ENCODE peak calls at places on chromosome 5, in five cellular contexts. One of them, this sample, is unnamed.

GRCh38 chr5:145497041-145497440 is 338.1 kb downstream of the PRELID2 start:
- DNase-seq in SK-N-SH: no peak
- DNase-seq in CD8-positive, alpha-beta T cell: no peak
- DNase-seq in psoas muscle: no peak
- DNase-seq in H1: no peak
- DNase-seq in this sample: no peak

GRCh38 chr5:132063090-132063911 is 2.8 kb downstream of the IL3 start:
- DNase-seq in SK-N-SH: peak
- DNase-seq in CD8-positive, alpha-beta T cell: peak
- DNase-seq in psoas muscle: peak
- DNase-seq in H1: peak
- DNase-seq in this sample: no peak

GRCh38 chr5:74903165-74903787 is 37.1 kb upstream of the FAM169A start:
- DNase-seq in SK-N-SH: peak
- DNase-seq in CD8-positive, alpha-beta T cell: no peak
- DNase-seq in psoas muscle: no peak
- DNase-seq in H1: peak
- DNase-seq in this sample: no peak

GRCh38 chr5:17190242-17190778 is 27.1 kb upstream of the BASP1 start:
- DNase-seq in SK-N-SH: peak
- DNase-seq in CD8-positive, alpha-beta T cell: no peak
- DNase-seq in psoas muscle: no peak
- DNase-seq in H1: no peak
- DNase-seq in this sample: no peak

GRCh38 chr5:135230326-135230925 is 168.6 kb downstream of the MACROH2A1 start:
- DNase-seq in SK-N-SH: no peak
- DNase-seq in CD8-positive, alpha-beta T cell: no peak
- DNase-seq in psoas muscle: peak
- DNase-seq in H1: no peak
- DNase-seq in this sample: no peak

GRCh38 chr5:171946382-171946781 is 60.1 kb downstream of the FBXW11 start:
- DNase-seq in SK-N-SH: no peak
- DNase-seq in CD8-positive, alpha-beta T cell: no peak
- DNase-seq in psoas muscle: no peak
- DNase-seq in H1: no peak
- DNase-seq in this sample: no peak

GRCh38 chr5:161946911-161947310 is 99.0 kb downstream of the GABRA1 start:
- DNase-seq in SK-N-SH: no peak
- DNase-seq in CD8-positive, alpha-beta T cell: no peak
- DNase-seq in psoas muscle: no peak
- DNase-seq in H1: no peak
- DNase-seq in this sample: no peak

GRCh38 chr5:172793577-172794488 is 22.8 kb upstream of the DUSP1 start:
- DNase-seq in SK-N-SH: no peak
- DNase-seq in CD8-positive, alpha-beta T cell: no peak
- DNase-seq in psoas muscle: no peak
- DNase-seq in H1: no peak
- DNase-seq in this sample: no peak

GRCh38 chr5:143683459-143683858 is 128.5 kb upstream of the HMHB1 start:
- DNase-seq in SK-N-SH: no peak
- DNase-seq in CD8-positive, alpha-beta T cell: no peak
- DNase-seq in psoas muscle: no peak
- DNase-seq in H1: no peak
- DNase-seq in this sample: no peak

GRCh38 chr5:151670953-151671636 is 15.6 kb downstream of the SPARC start:
- DNase-seq in SK-N-SH: no peak
- DNase-seq in CD8-positive, alpha-beta T cell: no peak
- DNase-seq in psoas muscle: no peak
- DNase-seq in H1: no peak
- DNase-seq in this sample: peak

GRCh38 chr5:54742417-54742889 is 224.9 kb downstream of the SNX18 start:
- DNase-seq in SK-N-SH: no peak
- DNase-seq in CD8-positive, alpha-beta T cell: no peak
- DNase-seq in psoas muscle: no peak
- DNase-seq in H1: no peak
- DNase-seq in this sample: no peak

GRCh38 chr5:133998807-133999206 is 6.0 kb downstream of the VDAC1 start:
- DNase-seq in SK-N-SH: no peak
- DNase-seq in CD8-positive, alpha-beta T cell: no peak
- DNase-seq in psoas muscle: no peak
- DNase-seq in H1: no peak
- DNase-seq in this sample: no peak

GRCh38 chr5:169272111-169272510 is 28.8 kb downstream of the SLIT3 start:
- DNase-seq in SK-N-SH: no peak
- DNase-seq in CD8-positive, alpha-beta T cell: no peak
- DNase-seq in psoas muscle: no peak
- DNase-seq in H1: no peak
- DNase-seq in this sample: no peak

GRCh38 chr5:120344181-120344580 is 119.9 kb upstream of the PRR16 start:
- DNase-seq in SK-N-SH: no peak
- DNase-seq in CD8-positive, alpha-beta T cell: no peak
- DNase-seq in psoas muscle: no peak
- DNase-seq in H1: no peak
- DNase-seq in this sample: no peak

GRCh38 chr5:59296317-59297264 is 596.9 kb downstream of the PDE4D start:
- DNase-seq in SK-N-SH: no peak
- DNase-seq in CD8-positive, alpha-beta T cell: no peak
- DNase-seq in psoas muscle: no peak
- DNase-seq in H1: no peak
- DNase-seq in this sample: no peak

GRCh38 chr5:81517462-81517861 is 123.5 kb upstream of the ACOT12 start:
- DNase-seq in SK-N-SH: no peak
- DNase-seq in CD8-positive, alpha-beta T cell: no peak
- DNase-seq in psoas muscle: no peak
- DNase-seq in H1: no peak
- DNase-seq in this sample: no peak

GRCh38 chr5:179923422-179923821 is 15.7 kb upstream of the TBC1D9B start:
- DNase-seq in SK-N-SH: no peak
- DNase-seq in CD8-positive, alpha-beta T cell: no peak
- DNase-seq in psoas muscle: no peak
- DNase-seq in H1: no peak
- DNase-seq in this sample: no peak

GRCh38 chr5:6399978-6400910 is 21.9 kb upstream of the MED10 start:
- DNase-seq in SK-N-SH: no peak
- DNase-seq in CD8-positive, alpha-beta T cell: no peak
- DNase-seq in psoas muscle: no peak
- DNase-seq in H1: no peak
- DNase-seq in this sample: peak

GRCh38 chr5:96816430-96816939 is 8.7 kb upstream of the ERAP1 start:
- DNase-seq in SK-N-SH: no peak
- DNase-seq in CD8-positive, alpha-beta T cell: peak
- DNase-seq in psoas muscle: no peak
- DNase-seq in H1: no peak
- DNase-seq in this sample: no peak

GRCh38 chr5:10762776-10763500 is 1.9 kb upstream of the DAP start:
- DNase-seq in SK-N-SH: no peak
- DNase-seq in CD8-positive, alpha-beta T cell: no peak
- DNase-seq in psoas muscle: no peak
- DNase-seq in H1: no peak
- DNase-seq in this sample: peak

GRCh38 chr5:18404039-18404438 is 769.8 kb downstream of the TAF11L14 start:
- DNase-seq in SK-N-SH: no peak
- DNase-seq in CD8-positive, alpha-beta T cell: no peak
- DNase-seq in psoas muscle: no peak
- DNase-seq in H1: no peak
- DNase-seq in this sample: no peak

GRCh38 chr5:132489871-132490483 is 596 bp downstream of the IRF1 start:
- DNase-seq in SK-N-SH: peak
- DNase-seq in CD8-positive, alpha-beta T cell: no peak
- DNase-seq in psoas muscle: peak
- DNase-seq in H1: no peak
- DNase-seq in this sample: peak

GRCh38 chr5:156376751-156377150 is 49.8 kb downstream of the SGCD start:
- DNase-seq in SK-N-SH: no peak
- DNase-seq in CD8-positive, alpha-beta T cell: no peak
- DNase-seq in psoas muscle: no peak
- DNase-seq in H1: no peak
- DNase-seq in this sample: no peak

GRCh38 chr5:72436796-72437471 is 70.3 kb downstream of the ZNF366 start:
- DNase-seq in SK-N-SH: no peak
- DNase-seq in CD8-positive, alpha-beta T cell: no peak
- DNase-seq in psoas muscle: no peak
- DNase-seq in H1: no peak
- DNase-seq in this sample: no peak

GRCh38 chr5:133340002-133340755 is 272.2 kb downstream of the FSTL4 start:
- DNase-seq in SK-N-SH: no peak
- DNase-seq in CD8-positive, alpha-beta T cell: no peak
- DNase-seq in psoas muscle: no peak
- DNase-seq in H1: no peak
- DNase-seq in this sample: peak

GRCh38 chr5:177117441-177118045 is 16.0 kb upstream of the NSD1 start:
- DNase-seq in SK-N-SH: no peak
- DNase-seq in CD8-positive, alpha-beta T cell: no peak
- DNase-seq in psoas muscle: peak
- DNase-seq in H1: no peak
- DNase-seq in this sample: no peak

GRCh38 chr5:171957591-171958251 is 48.7 kb downstream of the FBXW11 start:
- DNase-seq in SK-N-SH: no peak
- DNase-seq in CD8-positive, alpha-beta T cell: peak
- DNase-seq in psoas muscle: no peak
- DNase-seq in H1: no peak
- DNase-seq in this sample: no peak

GRCh38 chr5:10457682-10458574 is 16.2 kb downstream of the ROPN1L start:
- DNase-seq in SK-N-SH: peak
- DNase-seq in CD8-positive, alpha-beta T cell: no peak
- DNase-seq in psoas muscle: no peak
- DNase-seq in H1: no peak
- DNase-seq in this sample: peak

GRCh38 chr5:12566441-12566840 is 662.2 kb upstream of the CTNND2 start:
- DNase-seq in SK-N-SH: no peak
- DNase-seq in CD8-positive, alpha-beta T cell: no peak
- DNase-seq in psoas muscle: no peak
- DNase-seq in H1: no peak
- DNase-seq in this sample: no peak

GRCh38 chr5:124880903-124881302 is 134.5 kb upstream of the ZNF608 start:
- DNase-seq in SK-N-SH: no peak
- DNase-seq in CD8-positive, alpha-beta T cell: no peak
- DNase-seq in psoas muscle: no peak
- DNase-seq in H1: no peak
- DNase-seq in this sample: no peak

DNA sequence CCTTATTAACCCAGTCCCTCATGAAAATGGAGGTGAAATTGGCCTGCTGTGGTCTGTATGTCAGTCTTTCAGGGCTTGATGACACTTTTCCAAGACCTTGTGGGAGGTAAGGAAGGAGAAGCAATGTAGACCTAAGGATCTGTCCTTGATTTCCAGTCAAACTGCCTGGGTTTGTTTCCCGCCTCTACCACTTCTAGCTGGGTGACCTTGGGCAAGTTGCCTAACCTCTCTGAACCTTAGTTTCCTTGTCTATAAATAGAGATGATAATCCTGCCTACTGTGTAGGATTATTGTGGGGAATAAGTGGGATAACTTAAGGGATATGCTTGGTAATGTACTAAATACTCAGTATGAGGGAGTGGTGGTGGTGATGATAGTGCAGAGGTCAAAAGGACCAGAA is 59.7 kb downstream of the PPARGC1B start:
- DNase-seq in SK-N-SH: no peak
- DNase-seq in CD8-positive, alpha-beta T cell: no peak
- DNase-seq in psoas muscle: no peak
- DNase-seq in H1: no peak
- DNase-seq in this sample: no peak
- H3K27ac ChIP-seq in SK-N-SH: no peak
- H3K27ac ChIP-seq in CD8-positive, alpha-beta T cell: no peak
- H3K27ac ChIP-seq in psoas muscle: peak
- H3K27ac ChIP-seq in H1: no peak
- H3K27ac ChIP-seq in this sample: no peak

GRCh38 chr5:141958773-141959172 is 771 bp upstream of the PCDH12 start:
- DNase-seq in SK-N-SH: no peak
- DNase-seq in CD8-positive, alpha-beta T cell: no peak
- DNase-seq in psoas muscle: peak
- DNase-seq in H1: no peak
- DNase-seq in this sample: no peak

GRCh38 chr5:141958113-141958512 is at the start of gene PCDH12:
- DNase-seq in SK-N-SH: peak
- DNase-seq in CD8-positive, alpha-beta T cell: no peak
- DNase-seq in psoas muscle: peak
- DNase-seq in H1: no peak
- DNase-seq in this sample: no peak

GRCh38 chr5:141961466-141961865 is 3.5 kb upstream of the PCDH12 start:
- DNase-seq in SK-N-SH: no peak
- DNase-seq in CD8-positive, alpha-beta T cell: no peak
- DNase-seq in psoas muscle: no peak
- DNase-seq in H1: no peak
- DNase-seq in this sample: no peak

GRCh38 chr5:141960449-141961323 is 2.7 kb upstream of the PCDH12 start:
- DNase-seq in SK-N-SH: peak
- DNase-seq in CD8-positive, alpha-beta T cell: peak
- DNase-seq in psoas muscle: peak
- DNase-seq in H1: peak
- DNase-seq in this sample: peak

GRCh38 chr5:141960018-141960417 is 2.0 kb upstream of the PCDH12 start:
- DNase-seq in SK-N-SH: peak
- DNase-seq in CD8-positive, alpha-beta T cell: peak
- DNase-seq in psoas muscle: no peak
- DNase-seq in H1: no peak
- DNase-seq in this sample: no peak
- TF ChIP-seq CTCF in SK-N-SH: peak
- TF ChIP-seq CTCF in CD8-positive, alpha-beta T cell: no peak
- TF ChIP-seq CTCF in psoas muscle: no peak
- TF ChIP-seq CTCF in H1: peak
- TF ChIP-seq CTCF in this sample: no peak

GRCh38 chr5:159844267-159844666 is 72.0 kb upstream of the ADRA1B start:
- DNase-seq in SK-N-SH: no peak
- DNase-seq in CD8-positive, alpha-beta T cell: no peak
- DNase-seq in psoas muscle: no peak
- DNase-seq in H1: no peak
- DNase-seq in this sample: no peak
- H3K27ac ChIP-seq in SK-N-SH: no peak
- H3K27ac ChIP-seq in CD8-positive, alpha-beta T cell: no peak
- H3K27ac ChIP-seq in psoas muscle: peak
- H3K27ac ChIP-seq in H1: no peak
- H3K27ac ChIP-seq in this sample: no peak

GRCh38 chr5:5141625-5142527 is 1.7 kb downstream of the ADAMTS16 start:
- DNase-seq in SK-N-SH: peak
- DNase-seq in CD8-positive, alpha-beta T cell: no peak
- DNase-seq in psoas muscle: no peak
- DNase-seq in H1: no peak
- DNase-seq in this sample: no peak
- TF ChIP-seq CTCF in SK-N-SH: peak
- TF ChIP-seq CTCF in CD8-positive, alpha-beta T cell: peak
- TF ChIP-seq CTCF in psoas muscle: peak
- TF ChIP-seq CTCF in H1: peak
- TF ChIP-seq CTCF in this sample: peak

DNA sequence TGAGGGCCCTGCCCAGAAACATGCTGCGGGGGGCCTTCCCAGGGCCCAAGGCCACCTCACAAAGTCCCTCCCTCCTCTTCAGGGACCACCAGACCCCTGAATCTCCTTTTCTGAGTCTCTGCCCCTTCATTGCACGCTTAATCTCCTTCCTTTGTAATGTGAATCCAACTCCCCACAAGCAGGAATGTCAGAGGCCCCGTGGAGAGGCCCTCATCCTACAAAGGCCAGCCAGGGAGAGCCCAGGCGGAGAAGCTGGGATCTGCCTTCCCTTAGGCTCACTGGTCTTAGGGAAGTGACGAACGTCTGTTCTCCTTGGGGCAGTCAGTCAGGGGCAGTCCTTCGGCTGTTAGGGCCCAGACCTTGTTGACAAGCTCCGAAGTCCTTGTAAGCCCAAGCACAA is 2.3 kb downstream of the SMIM33 start:
- DNase-seq in SK-N-SH: no peak
- DNase-seq in CD8-positive, alpha-beta T cell: no peak
- DNase-seq in psoas muscle: no peak
- DNase-seq in H1: peak
- DNase-seq in this sample: no peak
- H3K27ac ChIP-seq in SK-N-SH: peak
- H3K27ac ChIP-seq in CD8-positive, alpha-beta T cell: no peak
- H3K27ac ChIP-seq in psoas muscle: no peak
- H3K27ac ChIP-seq in H1: peak
- H3K27ac ChIP-seq in this sample: peak

This sample was measured in coronary artery.